ENCODE peak calls at places on chromosomes 4 and X, in four cellular contexts. Q, N, V and W are unnamed samples.

GRCh38 chrX:108435261-108435660 is 3.0 kb downstream of the COL4A6 start:
- DNase-seq in N (no peak), V (no peak), Q (no peak), W (no peak)

GRCh38 chrX:42943051-42943450 is 165.1 kb upstream of the PPP1R2C start:
- DNase-seq in V (peak), N (no peak), Q (no peak), W (no peak)

GRCh38 chrX:142233400-142233799 is 28.3 kb upstream of the MAGEC2 start:
- DNase-seq in N (no peak), Q (no peak), V (no peak), W (no peak)

GRCh38 chr4:2078584-2078983 is 19.5 kb downstream of the NAT8L start:
- DNase-seq in V (no peak), Q (peak), N (no peak), W (no peak)

GRCh38 chr4:89765966-89766365 is 71.0 kb downstream of the SNCA start:
- DNase-seq in V (peak), N (peak), Q (no peak), W (no peak)

GRCh38 chr4:101956068-101956805 is 165.7 kb downstream of the BANK1 start:
- DNase-seq in V (no peak), Q (no peak), N (no peak), W (peak)

GRCh38 chrX:39766882-39767281 is 330.9 kb downstream of the BCOR start:
- DNase-seq in V (no peak), Q (no peak), N (no peak), W (no peak)

GRCh38 chrX:40273356-40274050 is 175.7 kb upstream of the BCOR start:
- DNase-seq in N (peak), V (peak), Q (peak), W (no peak)

GRCh38 chr4:160318567-160319220 is 1215.8 kb downstream of the RAPGEF2 start:
- DNase-seq in Q (no peak), N (no peak), V (no peak), W (no peak)

GRCh38 chr4:99205104-99205979 is 13.7 kb downstream of the ADH6 start:
- DNase-seq in N (peak), Q (peak), V (peak), W (no peak)

GRCh38 chr4:36224969-36225903 is 19.1 kb downstream of the ARAP2 start:
- DNase-seq in V (no peak), Q (no peak), N (no peak), W (no peak)

GRCh38 chr4:150252741-150253140 is 174.5 kb downstream of the DCLK2 start:
- DNase-seq in V (no peak), Q (no peak), N (no peak), W (no peak)

GRCh38 chr4:53703267-53703655 is 112.0 kb upstream of the LNX1 start:
- DNase-seq in Q (no peak), N (no peak), V (no peak), W (no peak)

GRCh38 chr4:186727977-186728519 is 4.4 kb upstream of the FAT1 start:
- DNase-seq in V (peak), Q (peak), N (no peak), W (peak)

GRCh38 chr4:164204434-164204833 is 549.5 kb upstream of the SMIM31 start:
- DNase-seq in N (no peak), V (peak), Q (no peak), W (no peak)

GRCh38 chrX:21735038-21735752 is 22.7 kb downstream of the SMPX start:
- DNase-seq in Q (no peak), V (no peak), N (no peak), W (no peak)

GRCh38 chr4:80423553-80424224 is 88.2 kb downstream of the CFAP299 start:
- DNase-seq in Q (no peak), N (no peak), V (peak), W (no peak)

GRCh38 chr4:36835246-36835645 is 409.3 kb upstream of the NWD2 start:
- DNase-seq in N (no peak), Q (no peak), V (no peak), W (no peak)

GRCh38 chrX:79408623-79409322 is 41.6 kb upstream of the ITM2A start:
- DNase-seq in Q (no peak), V (no peak), N (no peak), W (no peak)

DNA sequence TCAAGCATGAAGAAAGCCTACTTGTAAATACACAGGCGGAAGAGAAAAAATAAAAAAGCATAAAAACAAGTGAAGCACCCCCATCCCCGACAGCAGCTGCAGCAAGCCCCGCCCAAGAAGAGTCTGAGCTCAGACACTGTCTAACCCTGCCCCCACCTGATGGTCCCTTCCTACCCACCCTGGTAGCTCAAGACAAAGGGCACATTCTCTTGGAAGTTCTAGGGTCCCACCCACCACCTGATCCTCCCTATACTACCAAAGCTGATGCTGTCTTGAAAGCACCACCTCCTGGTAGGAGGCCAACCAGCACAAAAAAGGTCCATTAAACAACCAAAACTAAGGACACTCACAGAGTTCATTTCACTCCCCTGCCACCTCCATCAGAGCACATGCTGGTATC is 308.2 kb downstream of the KLHL13 start:
- DNase-seq in V (no peak), Q (no peak), N (no peak), W (no peak)
- TF ChIP-seq CTCF in V (no peak), Q (no peak), N (no peak), W (no peak)

GRCh38 chrX:94830717-94831116 is 1156.7 kb downstream of the FAM133A start:
- DNase-seq in Q (no peak), V (no peak), N (no peak), W (no peak)

GRCh38 chrX:94834226-94834625 is 1160.2 kb downstream of the FAM133A start:
- DNase-seq in Q (no peak), N (no peak), V (no peak), W (no peak)

GRCh38 chrX:94831364-94831763 is 1157.4 kb downstream of the FAM133A start:
- DNase-seq in V (peak), Q (no peak), N (no peak), W (no peak)
- TF ChIP-seq CTCF in V (peak), Q (no peak), N (no peak), W (peak)

GRCh38 chr4:38237139-38237538 is 276.9 kb downstream of the PTTG2 start:
- DNase-seq in V (peak), Q (no peak), N (no peak), W (no peak)
- TF ChIP-seq CTCF in V (peak), Q (no peak), N (no peak), W (no peak)

GRCh38 chrX:11787564-11787963 is 29.5 kb downstream of the MSL3 start:
- DNase-seq in Q (peak), V (peak), N (peak), W (peak)
- TF ChIP-seq CTCF in Q (peak), V (peak), N (peak), W (peak)

DNA sequence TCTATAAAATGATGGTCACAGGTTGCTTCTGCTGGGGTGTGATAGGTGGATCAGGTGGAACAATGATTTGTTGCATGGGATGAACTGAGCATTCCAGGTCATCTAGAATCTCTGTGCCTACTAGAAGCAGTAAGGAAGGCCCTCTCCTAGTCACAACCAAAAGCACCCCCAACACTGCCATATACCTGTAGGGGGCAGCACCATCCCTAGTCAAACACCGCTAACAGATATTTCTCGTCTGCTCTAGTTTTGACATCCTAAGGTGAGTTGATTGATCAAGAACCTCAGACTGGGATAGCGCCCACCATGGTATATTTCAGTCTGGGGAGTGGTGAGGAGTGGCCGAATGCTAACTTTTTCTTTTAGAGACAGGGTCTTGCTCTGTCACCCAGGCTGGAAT is 160.2 kb downstream of the NHS start:
- DNase-seq in Q (peak), N (no peak), V (peak), W (peak)
- TF ChIP-seq CTCF in Q (peak), N (no peak), V (peak), W (peak)

GRCh38 chr4:154348657-154349056 is 142.9 kb downstream of the DCHS2 start:
- DNase-seq in N (no peak), Q (no peak), V (no peak), W (no peak)
- TF ChIP-seq CTCF in N (no peak), Q (no peak), V (no peak), W (no peak)

GRCh38 chr4:148154769-148155168 is 287.4 kb downstream of the NR3C2 start:
- DNase-seq in V (no peak), Q (no peak), N (no peak), W (no peak)
- TF ChIP-seq CTCF in V (no peak), Q (no peak), N (no peak), W (no peak)